ENCODE peak calls at places on chromosome 10, in nine cellular contexts. O is posterior vena cava; Y is activated CD4-positive, alpha-beta T cell treated with anti-CD3 and anti-CD28 coated beads for 24 hours; F is ecto neural progenitor cell; X is GM10248; S is NCI-H748 treated with DMSO at 0.1 percent for 48 hours; Q is germinal center; E is stromal cell of bone marrow; N is AG04449. L is an unnamed sample.

GRCh38 chr10:102004376-102004775 is 51.6 kb downstream of the ARMH3 start:
- DNase-seq in O (no peak), Y (no peak), F (no peak), X (no peak), S (no peak), Q (no peak), E (peak; percentile 40), N (no peak), L (no peak)

GRCh38 chr10:93859049-93859655 is 34.6 kb upstream of the SLC35G1 start:
- DNase-seq in O (no peak), Y (no peak), F (no peak), X (no peak), S (no peak), Q (no peak), E (no peak), N (no peak), L (peak; percentile 1)

GRCh38 chr10:69045441-69046300 is 42.2 kb upstream of the SRGN start:
- DNase-seq in O (peak; percentile 74), Y (peak; percentile 17), F (no peak), X (peak; percentile 72), S (no peak), Q (no peak), E (no peak), N (no peak), L (peak; percentile 10)

GRCh38 chr10:118369806-118370205 is 27.7 kb upstream of the FAM204A start:
- DNase-seq in O (no peak), Y (no peak), F (no peak), X (no peak), S (peak; percentile 89), Q (no peak), E (no peak), N (no peak), L (no peak)

GRCh38 chr10:74822583-74823089 is 3.8 kb upstream of the KAT6B start:
- DNase-seq in O (no peak), Y (no peak), F (no peak), X (no peak), S (no peak), Q (no peak), E (peak; percentile 89), N (no peak), L (no peak)

GRCh38 chr10:50416181-50416824 is 165.0 kb upstream of the ASAH2 start:
- DNase-seq in O (no peak), Y (no peak), F (no peak), X (no peak), S (no peak), Q (no peak), E (no peak), N (no peak), L (no peak)

GRCh38 chr10:30155401-30155800 is 96.0 kb upstream of the JCAD start:
- DNase-seq in O (no peak), Y (no peak), F (no peak), X (no peak), S (no peak), Q (no peak), E (peak; percentile 39), N (no peak), L (no peak)

GRCh38 chr10:112783653-112784426 is 166.2 kb upstream of the TCF7L2 start:
- DNase-seq in O (no peak), Y (no peak), F (no peak), X (no peak), S (peak; percentile 46), Q (no peak), E (no peak), N (no peak), L (peak; percentile 30)

GRCh38 chr10:4353059-4353655 is 472.9 kb upstream of the AKR1E2 start:
- DNase-seq in O (no peak), Y (no peak), F (no peak), X (no peak), S (no peak), Q (no peak), E (no peak), N (no peak), L (no peak)

GRCh38 chr10:86264481-86265231 is 101.9 kb downstream of the GRID1 start:
- DNase-seq in O (peak; percentile 65), Y (no peak), F (peak; percentile 47), X (no peak), S (no peak), Q (no peak), E (no peak), N (no peak), L (no peak)

GRCh38 chr10:839550-840205 is 91.8 kb downstream of the LARP4B start:
- DNase-seq in O (no peak), Y (no peak), F (no peak), X (no peak), S (no peak), Q (no peak), E (no peak), N (no peak), L (no peak)